ENCODE peak calls at places on chromosomes 4 and X, in eight cellular contexts. U, C, P, E, V, J, I and Z are unnamed samples.

GRCh38 chr4:38891051-38891738 is 23.6 kb downstream of the FAM114A1 start:
- DNase-seq in U (no peak), C (no peak), P (no peak), E (no peak), V (no peak), J (no peak), I (no peak), Z (no peak)

GRCh38 chr4:66357316-66357715 is 687.0 kb upstream of the EPHA5 start:
- DNase-seq in U (no peak), C (no peak), P (no peak), E (no peak), V (no peak), J (no peak), I (no peak), Z (no peak)

GRCh38 chr4:143355540-143356217 is 19.0 kb downstream of the GAB1 start:
- DNase-seq in U (no peak), C (no peak), P (no peak), E (no peak), V (no peak), J (peak; percentile 68), I (peak; percentile 71), Z (no peak)

GRCh38 chr4:85790582-85790981 is 315.6 kb downstream of the ARHGAP24 start:
- DNase-seq in U (no peak), C (no peak), P (no peak), E (no peak), V (no peak), J (no peak), I (no peak), Z (no peak)

GRCh38 chr4:38711066-38711465 is 47.1 kb downstream of the KLF3 start:
- DNase-seq in U (no peak), C (no peak), P (no peak), E (no peak), V (no peak), J (no peak), I (no peak), Z (no peak)

GRCh38 chr4:142348489-142349076 is 497.5 kb downstream of the INPP4B start:
- DNase-seq in U (no peak), C (no peak), P (no peak), E (no peak), V (no peak), J (no peak), I (peak; percentile 57), Z (no peak)

GRCh38 chrX:101385795-101386541 is at the start of gene BTK:
- DNase-seq in U (no peak), C (no peak), P (no peak), E (no peak), V (no peak), J (no peak), I (peak; percentile 22), Z (no peak)

GRCh38 chrX:65034641-65035450 is 58.6 kb upstream of the ZC4H2 start:
- DNase-seq in U (peak; percentile 84), C (peak; percentile 71), P (peak; percentile 15), E (peak; percentile 61), V (peak; percentile 78), J (peak; percentile 23), I (peak; percentile 92), Z (peak; percentile 76)

GRCh38 chr4:185925910-185926360 is 113.9 kb upstream of the SORBS2 start:
- DNase-seq in U (no peak), C (no peak), P (no peak), E (no peak), V (no peak), J (no peak), I (no peak), Z (no peak)

GRCh38 chr4:45946699-45947098 is 177.2 kb downstream of the GABRG1 start:
- DNase-seq in U (no peak), C (no peak), P (no peak), E (no peak), V (no peak), J (peak; percentile 9), I (peak; percentile 34), Z (no peak)

GRCh38 chr4:140004580-140005314 is 149.2 kb downstream of the MAML3 start:
- DNase-seq in U (no peak), C (peak; percentile 55), P (no peak), E (peak; percentile 36), V (peak; percentile 74), J (peak; percentile 51), I (peak; percentile 69), Z (peak; percentile 71)

GRCh38 chr4:112130903-112131302 is 14.4 kb upstream of the FAM241A start:
- DNase-seq in U (no peak), C (no peak), P (no peak), E (no peak), V (no peak), J (no peak), I (peak; percentile 47), Z (no peak)

GRCh38 chr4:174210952-174211490 is 72.4 kb downstream of the FBXO8 start:
- DNase-seq in U (no peak), C (no peak), P (no peak), E (no peak), V (no peak), J (no peak), I (no peak), Z (no peak)

GRCh38 chr4:7769936-7770674 is 169.6 kb downstream of the AFAP1 start:
- DNase-seq in U (no peak), C (no peak), P (no peak), E (no peak), V (peak; percentile 18), J (no peak), I (peak; percentile 49), Z (peak; percentile 66)

GRCh38 chr4:185577592-185577940 is 42.3 kb upstream of the PDLIM3 start:
- DNase-seq in U (no peak), C (no peak), P (no peak), E (no peak), V (no peak), J (peak; percentile 90), I (peak; percentile 43), Z (no peak)

GRCh38 chrX:149871940-149872339 is 9.0 kb upstream of the MAGEA8 start:
- DNase-seq in U (peak; percentile 26), C (no peak), P (no peak), E (no peak), V (no peak), J (peak; percentile 23), I (peak; percentile 49), Z (no peak)

GRCh38 chrX:41350150-41350975 is 16.4 kb downstream of the DDX3X start:
- DNase-seq in U (no peak), C (no peak), P (no peak), E (no peak), V (no peak), J (peak; percentile 57), I (no peak), Z (no peak)

GRCh38 chrX:63128509-63128908 is 222.6 kb downstream of the SPIN4 start:
- DNase-seq in U (peak; percentile 2), C (no peak), P (no peak), E (no peak), V (no peak), J (peak; percentile 50), I (peak; percentile 26), Z (no peak)

GRCh38 chr4:158581161-158581560 is 59.5 kb downstream of the RXFP1 start:
- DNase-seq in U (no peak), C (no peak), P (no peak), E (no peak), V (no peak), J (no peak), I (no peak), Z (no peak)

GRCh38 chr4:140100771-140101170 is 53.2 kb downstream of the MAML3 start:
- DNase-seq in U (no peak), C (no peak), P (no peak), E (no peak), V (no peak), J (no peak), I (no peak), Z (no peak)

DNA sequence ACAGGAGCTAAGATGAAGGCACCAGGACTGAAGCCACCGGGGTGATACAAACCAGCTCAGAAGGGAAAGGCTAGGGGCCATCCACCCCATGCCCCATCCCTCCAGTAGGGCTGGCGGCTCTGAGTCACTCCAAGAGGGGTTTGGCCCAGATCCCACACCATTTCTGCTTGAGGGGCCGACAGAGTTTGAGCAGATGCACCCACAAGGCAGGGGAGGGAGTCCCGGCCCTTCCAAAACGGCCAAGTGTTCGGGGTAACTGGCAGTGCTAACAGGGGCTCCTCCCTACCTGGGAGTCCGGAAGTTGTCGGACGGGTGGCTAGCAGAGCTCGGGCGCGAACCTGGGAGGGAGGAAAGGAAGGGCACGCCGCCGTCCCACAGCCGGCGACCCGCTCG is 412 bp downstream of the SLC10A3 start:
- DNase-seq in U (no peak), C (peak; percentile 72), P (no peak), E (peak; percentile 26), V (no peak), J (peak; percentile 13), I (peak; percentile 28), Z (peak; percentile 73)
- H3K4me3 ChIP-seq in U (peak overlapping the region; percentile 74), C (peak overlapping the region; percentile 65), P (peak overlapping the region; percentile 64), E (peak overlapping the region; percentile 56), V (peak overlapping the region; percentile 57), J (peak overlapping the region; percentile 68), I (peak overlapping the region; percentile 6), Z (peak overlapping the region; percentile 58)

DNA sequence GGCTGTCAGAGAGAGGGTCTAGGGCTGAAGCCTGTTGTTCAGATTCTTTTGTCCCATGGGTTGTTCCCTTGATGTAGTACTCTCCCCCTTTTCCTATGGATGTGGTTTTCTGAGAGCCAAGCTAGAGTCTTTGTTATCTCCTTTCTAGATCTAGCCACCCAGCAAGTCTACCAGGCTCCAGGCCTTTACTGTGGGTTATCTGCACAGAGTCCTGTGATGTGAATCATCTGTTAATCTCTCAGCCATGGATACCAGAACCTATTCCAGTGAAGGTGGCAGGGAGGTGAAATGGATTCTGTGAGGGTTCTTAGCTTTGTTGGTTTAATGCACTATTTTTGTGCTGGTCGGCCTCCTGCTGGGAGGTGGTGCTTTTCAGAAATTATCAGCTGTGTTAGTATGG is 109.5 kb downstream of the PRR32 start:
- DNase-seq in U (no peak), C (no peak), P (no peak), E (no peak), V (no peak), J (peak; percentile 9), I (peak; percentile 7), Z (no peak)
- H3K27ac ChIP-seq in U (no peak overlapping the region), C (no peak overlapping the region), P (no peak overlapping the region), E (no peak overlapping the region), V (no peak overlapping the region), J (no peak overlapping the region), I (no peak overlapping the region), Z (no peak overlapping the region)

GRCh38 chr4:78032446-78032845 is 24.7 kb upstream of the FRAS1 start:
- DNase-seq in U (no peak), C (no peak), P (no peak), E (no peak), V (no peak), J (peak; percentile 75), I (peak; percentile 46), Z (no peak)
- H3K4me3 ChIP-seq in U (no peak overlapping the region), C (no peak overlapping the region), P (no peak overlapping the region), E (no peak overlapping the region), V (no peak overlapping the region), J (no peak overlapping the region), I (no peak overlapping the region), Z (no peak overlapping the region)

DNA sequence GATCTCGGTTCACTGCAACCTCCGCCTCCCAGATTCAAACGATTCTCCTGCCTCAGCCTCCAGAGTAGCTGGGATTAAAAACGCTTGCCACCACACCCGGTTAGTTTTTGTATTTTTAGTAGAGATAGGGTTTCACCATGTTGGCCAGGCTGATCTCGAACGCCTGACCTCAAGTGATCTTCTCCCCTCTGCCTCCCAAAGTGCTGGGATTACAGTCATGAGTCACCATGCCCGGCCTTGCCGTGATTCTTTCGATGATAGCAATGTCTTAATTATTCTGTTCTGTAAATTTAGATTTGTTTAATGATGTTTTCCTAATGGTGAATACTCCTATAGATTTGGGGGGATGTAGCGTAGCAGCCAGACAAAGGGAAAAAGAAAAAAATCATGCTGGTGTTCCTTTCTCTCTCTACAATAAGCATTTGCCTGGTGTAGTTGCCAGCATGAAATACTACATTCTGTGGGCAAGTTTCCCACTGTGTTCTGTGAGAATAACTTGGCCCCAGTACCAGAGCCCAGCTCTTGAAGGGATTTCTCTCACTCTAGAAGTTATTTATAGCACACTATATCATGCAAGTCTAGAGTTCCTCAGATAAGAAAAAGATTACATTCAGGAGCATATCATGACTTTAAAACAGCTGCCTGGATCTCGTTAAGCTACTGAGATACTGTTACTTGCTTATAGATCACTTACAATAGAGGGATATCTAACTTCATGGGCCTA is 15.4 kb downstream of the NIPAL1 start:
- DNase-seq in U (no peak), C (no peak), P (no peak), E (no peak), V (no peak), J (no peak), I (peak; percentile 78), Z (no peak)
- H3K27ac ChIP-seq in U (no peak overlapping the region), C (no peak overlapping the region), P (no peak overlapping the region), E (peak overlapping the region; percentile 10), V (no peak overlapping the region), J (no peak overlapping the region), I (peak overlapping the region; percentile 73), Z (no peak overlapping the region)